ENCODE peak calls at places on chromosomes 13 and 19, in eight cellular contexts. B is skeletal muscle cell; U is ELR; D is T1000; P is NCI-H69; F is stimulated activated CD4-positive, alpha-beta T cell treated with anti-CD3 and anti-CD28 coated beads, Interleukin-15, amount 100 ng/mL, for 48 hours; L is Calu3; J is NCI-H2081. A is an unnamed sample.

GRCh38 chr19:1882089-1882785 is 3.1 kb downstream of the ABHD17A start:
- DNase-seq in B (no peak), D (no peak), F (no peak), J (no peak), U (no peak), P (no peak), L (no peak), A (peak; percentile 77)

GRCh38 chr13:94997126-94997525 is 284.8 kb upstream of the SOX21 start:
- DNase-seq in J (no peak), U (no peak), B (no peak), L (no peak), D (no peak), F (no peak), P (no peak), A (no peak)

GRCh38 chr19:34220472-34221063 is 33.8 kb upstream of the GARRE1 start:
- DNase-seq in D (no peak), F (no peak), B (no peak), P (peak; percentile 82), U (peak; percentile 78), L (peak; percentile 78), J (peak; percentile 60), A (peak; percentile 60)

GRCh38 chr19:13099073-13099999 is 3.3 kb downstream of the LYL1 start:
- DNase-seq in D (no peak), L (peak; percentile 29), P (peak; percentile 82), F (peak; percentile 69), J (no peak), U (peak; percentile 80), B (no peak), A (peak; percentile 75)

GRCh38 chr19:51784922-51785690 is 9.9 kb upstream of the FPR3 start:
- DNase-seq in L (no peak), U (peak; percentile 80), F (peak; percentile 52), P (no peak), J (no peak), B (no peak), D (peak; percentile 73), A (no peak)

GRCh38 chr13:112910016-112910415 is 59.0 kb upstream of the MCF2L start:
- DNase-seq in B (no peak), F (no peak), L (no peak), D (no peak), J (no peak), P (no peak), U (no peak), A (no peak)

GRCh38 chr13:99390601-99391000 is 83.4 kb upstream of the GPR183 start:
- DNase-seq in D (no peak), F (no peak), P (no peak), U (no peak), B (no peak), J (no peak), L (no peak), A (no peak)

GRCh38 chr13:84645196-84646071 is 763.2 kb upstream of the SLITRK1 start:
- DNase-seq in U (no peak), L (no peak), B (no peak), P (peak; percentile 73), D (no peak), F (no peak), J (peak; percentile 22), A (no peak)

GRCh38 chr19:34430738-34431625 is 2.8 kb downstream of the UBA2 start:
- DNase-seq in U (peak; percentile 76), P (peak; percentile 50), F (peak; percentile 4), D (no peak), L (peak; percentile 51), J (peak; percentile 28), B (peak; percentile 6), A (peak; percentile 26)

GRCh38 chr13:80226645-80227044 is 114.3 kb downstream of the SPRY2 start:
- DNase-seq in P (no peak), J (no peak), D (no peak), B (no peak), L (no peak), F (no peak), U (no peak), A (no peak)

GRCh38 chr19:56663931-56664500 is 7.5 kb downstream of the ZNF835 start:
- DNase-seq in U (no peak), P (no peak), F (no peak), B (no peak), D (no peak), L (no peak), J (no peak), A (no peak)

GRCh38 chr13:71493189-71493588 is 373.8 kb downstream of the DACH1 start:
- DNase-seq in D (no peak), U (no peak), B (no peak), L (no peak), J (no peak), F (no peak), P (peak; percentile 31), A (no peak)

GRCh38 chr19:58570770-58571574 is 2.2 kb downstream of the MZF1 start:
- DNase-seq in F (no peak), U (no peak), L (no peak), B (no peak), D (no peak), P (no peak), J (no peak), A (no peak)